ENCODE peak calls at places on chromosomes 2 and 18, in six cellular contexts. U is body of pancreas; I is CD4-positive, alpha-beta memory T cell; Q is keratinocyte; W is fibroblast of lung; D is AG04449. V is an unnamed sample.

GRCh38 chr2:25617948-25618646 is 55.3 kb downstream of the DTNB start:
- DNase-seq in Q (no peak), W (peak), U (no peak), D (peak), I (no peak), V (no peak)

GRCh38 chr2:46804794-46805193 is 110.8 kb downstream of the MCFD2 start:
- DNase-seq in U (no peak), Q (no peak), I (no peak), W (peak), D (no peak), V (no peak)

GRCh38 chr2:110095994-110096633 is 19.5 kb downstream of the MALL start:
- DNase-seq in W (no peak), Q (no peak), I (no peak), D (no peak), U (no peak), V (no peak)

GRCh38 chr18:47750889-47751423 is 179.5 kb downstream of the SMAD2 start:
- DNase-seq in D (no peak), W (no peak), I (no peak), Q (no peak), U (no peak), V (no peak)

GRCh38 chr2:219254590-219255219 is 987 bp upstream of the TUBA4A start:
- DNase-seq in I (peak), Q (no peak), U (no peak), W (no peak), D (no peak), V (no peak)

GRCh38 chr2:239818531-239819011 is 206.6 kb downstream of the NDUFA10 start:
- DNase-seq in I (no peak), D (no peak), U (no peak), Q (no peak), W (no peak), V (no peak)

GRCh38 chr2:26559044-26559405 is 81.1 kb upstream of the OTOF start:
- DNase-seq in D (no peak), W (no peak), Q (no peak), I (no peak), U (no peak), V (no peak)

GRCh38 chr18:60372598-60372997 is at the start of gene MC4R:
- DNase-seq in I (no peak), U (no peak), W (peak), D (peak), Q (no peak), V (peak)

GRCh38 chr2:195674491-195675226 is 17.6 kb downstream of the SLC39A10 start:
- DNase-seq in Q (no peak), D (no peak), I (no peak), W (peak), U (no peak), V (no peak)

GRCh38 chr2:69538872-69539548 is 101.8 kb upstream of the NFU1 start:
- DNase-seq in Q (no peak), I (no peak), W (peak), U (no peak), D (no peak), V (no peak)

GRCh38 chr2:85754313-85755095 is 713 bp downstream of the ATOH8 start:
- DNase-seq in D (no peak), Q (no peak), W (peak), I (peak), U (peak), V (peak)

GRCh38 chr2:28695245-28695647 is 56.4 kb upstream of the PPP1CB start:
- DNase-seq in U (no peak), D (no peak), W (no peak), I (no peak), Q (no peak), V (no peak)

GRCh38 chr18:9858642-9859041 is 27.1 kb upstream of the TXNDC2 start:
- DNase-seq in W (no peak), D (no peak), Q (no peak), I (no peak), U (no peak), V (no peak)

GRCh38 chr2:174059875-174060226 is 94.7 kb upstream of the SP3 start:
- DNase-seq in Q (no peak), I (no peak), W (peak), U (no peak), D (peak), V (no peak)

GRCh38 chr2:72092099-72092498 is 55.6 kb downstream of the CYP26B1 start:
- DNase-seq in Q (no peak), D (no peak), I (no peak), U (no peak), W (no peak), V (no peak)

GRCh38 chr18:58143391-58143790 is 99.4 kb downstream of the NEDD4L start:
- DNase-seq in D (no peak), I (no peak), Q (no peak), U (no peak), W (peak), V (no peak)

GRCh38 chr2:195984951-195985726 is 83.5 kb downstream of the DNAH7 start:
- DNase-seq in I (no peak), D (no peak), Q (no peak), W (peak), U (no peak), V (no peak)

GRCh38 chr2:27182346-27182745 is 29.5 kb upstream of the ATRAID start:
- DNase-seq in D (peak), W (peak), Q (no peak), I (no peak), U (no peak), V (no peak)

GRCh38 chr2:111640480-111640879 is 243.5 kb downstream of the ANAPC1 start:
- DNase-seq in D (no peak), I (no peak), U (no peak), W (no peak), Q (peak), V (no peak)

GRCh38 chr2:101517753-101518152 is 42.8 kb upstream of the RFX8 start:
- DNase-seq in W (peak), I (no peak), D (no peak), U (no peak), Q (peak), V (no peak)

GRCh38 chr2:69720922-69721491 is 20.9 kb upstream of the ANXA4 start:
- DNase-seq in Q (no peak), W (no peak), U (no peak), D (no peak), I (no peak), V (no peak)

GRCh38 chr2:121218386-121218938 is 66.5 kb downstream of the TFCP2L1 start:
- DNase-seq in I (no peak), Q (no peak), U (no peak), D (no peak), W (no peak), V (no peak)

GRCh38 chr2:47119001-47119400 is 36.1 kb downstream of the STPG4 start:
- DNase-seq in W (peak), Q (no peak), I (no peak), D (peak), U (no peak), V (no peak)

GRCh38 chr2:1209761-1210160 is 203.5 kb upstream of the TPO start:
- DNase-seq in W (no peak), D (no peak), Q (no peak), I (no peak), U (no peak), V (no peak)

GRCh38 chr2:126824663-126825062 is 74.0 kb upstream of the TEX51 start:
- DNase-seq in W (no peak), D (no peak), Q (no peak), I (no peak), U (no peak), V (no peak)

GRCh38 chr2:76760367-76760704 is 761.8 kb downstream of the LRRTM4 start:
- DNase-seq in U (no peak), D (no peak), I (no peak), W (no peak), Q (no peak), V (no peak)

GRCh38 chr2:219522111-219523030 is 8.1 kb downstream of the ASIC4 start:
- DNase-seq in Q (no peak), W (peak), D (peak), U (no peak), I (no peak), V (no peak)

GRCh38 chr2:52222128-52222527 is 1190.2 kb upstream of the NRXN1 start:
- DNase-seq in D (peak), I (no peak), U (no peak), Q (no peak), W (peak), V (no peak)

GRCh38 chr2:127829845-127830246 is 18.9 kb upstream of the WDR33 start:
- DNase-seq in W (no peak), U (no peak), D (no peak), I (peak), Q (peak), V (peak)

GRCh38 chr2:119367472-119368099 is 809 bp downstream of the DBI start:
- DNase-seq in D (no peak), W (peak), U (peak), I (peak), Q (no peak), V (no peak)

GRCh38 chr2:78020500-78020899 is 498.3 kb upstream of the LRRTM4 start:
- DNase-seq in I (no peak), W (no peak), D (no peak), U (no peak), Q (no peak), V (no peak)

GRCh38 chr2:66596229-66596628 is 161.3 kb downstream of the MEIS1 start:
- DNase-seq in U (no peak), D (no peak), I (no peak), Q (no peak), W (peak), V (no peak)

GRCh38 chr2:197705912-197706838 is 1.0 kb downstream of the MARS2 start:
- DNase-seq in D (no peak), W (peak), Q (no peak), U (no peak), I (no peak), V (no peak)

GRCh38 chr2:197708331-197708730 is 3.2 kb downstream of the MARS2 start:
- DNase-seq in I (no peak), U (no peak), D (no peak), Q (no peak), W (peak), V (no peak)

GRCh38 chr2:197707316-197708213 is 2.4 kb downstream of the MARS2 start:
- DNase-seq in W (peak), I (peak), Q (no peak), D (no peak), U (no peak), V (peak)

GRCh38 chr2:197705143-197705911 is at the start of gene MARS2:
- DNase-seq in W (peak), D (peak), U (peak), Q (no peak), I (peak), V (peak)

DNA sequence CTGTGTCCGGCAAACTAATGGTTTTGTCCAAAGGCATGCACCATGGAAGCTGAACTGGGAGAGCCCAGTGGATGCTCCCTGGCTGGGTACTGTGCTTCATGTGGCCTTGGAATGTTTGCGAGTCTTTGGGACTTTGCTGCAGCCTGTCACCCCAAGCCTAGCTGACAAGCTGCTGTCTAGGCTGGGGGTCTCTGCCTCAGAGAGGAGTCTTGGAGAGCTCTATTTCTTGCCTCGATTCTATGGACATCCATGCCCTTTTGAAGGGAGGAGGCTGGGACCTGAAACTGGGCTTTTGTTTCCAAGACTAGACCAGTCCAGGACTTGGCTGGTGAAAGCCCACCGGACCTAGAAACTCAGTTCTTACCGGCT is 1.7 kb downstream of the MARS2 start:
- DNase-seq in I (no peak), U (no peak), W (no peak), Q (no peak), D (no peak), V (no peak)
- H3K4me3 ChIP-seq in I (peak), U (peak), W (peak), Q (peak), D (peak), V (peak)

GRCh38 chr2:150477347-150477746 is 10.1 kb downstream of the RND3 start:
- DNase-seq in U (no peak), Q (peak), D (no peak), I (no peak), W (peak), V (no peak)
- H3K4me3 ChIP-seq in U (no peak), Q (peak), D (no peak), I (no peak), W (no peak), V (no peak)

GRCh38 chr2:234025475-234025874 is 25.0 kb upstream of the SPP2 start:
- DNase-seq in I (peak), D (no peak), W (no peak), U (no peak), Q (no peak), V (no peak)
- H3K4me3 ChIP-seq in I (peak), D (peak), W (peak), U (no peak), Q (no peak), V (no peak)

GRCh38 chr2:98632351-98632750 is 24.0 kb downstream of the UNC50 start:
- DNase-seq in Q (no peak), I (no peak), D (no peak), W (no peak), U (no peak), V (no peak)

GRCh38 chr2:98634406-98635092 is 26.2 kb downstream of the UNC50 start:
- DNase-seq in D (no peak), I (no peak), Q (no peak), W (peak), U (no peak), V (peak)

DNA sequence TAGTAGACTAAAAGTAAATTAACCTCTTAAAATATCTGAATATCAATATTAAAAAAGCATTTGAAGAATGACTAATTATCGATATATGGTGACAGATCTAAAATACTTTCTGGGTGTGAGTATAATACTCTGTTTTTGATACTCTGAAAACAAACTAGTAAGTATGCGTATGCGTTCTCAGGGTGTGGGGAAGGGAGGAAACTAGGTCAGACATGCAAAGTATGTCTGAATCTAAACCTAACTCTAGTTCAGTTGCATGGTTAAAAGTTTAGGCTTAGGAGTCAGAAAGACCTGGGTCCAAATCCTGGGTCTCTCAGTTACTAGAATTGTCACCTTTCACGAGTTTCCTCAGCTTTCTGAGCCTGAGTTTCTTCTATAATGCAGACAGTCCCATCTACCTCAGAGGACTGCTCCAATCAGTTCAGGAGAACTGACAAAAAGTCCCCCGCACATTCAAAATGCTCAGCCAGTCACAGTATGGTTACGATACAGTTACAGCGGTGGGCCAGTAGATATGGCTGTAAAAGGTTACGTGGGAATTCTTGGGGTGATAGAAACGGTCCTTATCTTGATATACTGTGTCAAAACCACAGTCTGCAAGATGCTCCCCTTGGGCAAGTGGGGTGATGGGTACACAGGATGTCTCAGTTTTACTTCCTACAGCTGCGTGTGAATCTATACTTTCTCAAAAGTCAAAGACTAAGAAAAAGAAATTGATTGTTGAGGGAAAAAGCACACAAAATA is 29.2 kb downstream of the UNC50 start:
- DNase-seq in D (no peak), W (no peak), I (peak), U (no peak), Q (no peak), V (peak)
- H3K4me3 ChIP-seq in D (no peak), W (no peak), I (no peak), U (no peak), Q (no peak), V (peak)

V was measured in Jurkat, Clone E6-1.